ENCODE peak calls at places on chromosome 1, in six cellular contexts. V, Z, S, P, D and T are unnamed samples.

GRCh38 chr1:170075186-170075585 is 691 bp upstream of the KIFAP3 start:
- DNase-seq in V (no peak), Z (peak; percentile 6), S (no peak), P (no peak), D (no peak), T (no peak)

GRCh38 chr1:73331726-73332125 is 866.2 kb downstream of the LRRIQ3 start:
- DNase-seq in V (no peak), Z (no peak), S (no peak), P (no peak), D (no peak), T (no peak)

GRCh38 chr1:232142403-232143314 is 487.3 kb downstream of the SIPA1L2 start:
- DNase-seq in V (no peak), Z (peak; percentile 38), S (peak; percentile 86), P (peak; percentile 94), D (no peak), T (no peak)

GRCh38 chr1:57959727-57960300 is 536.0 kb upstream of the DAB1 start:
- DNase-seq in V (no peak), Z (peak; percentile 15), S (no peak), P (no peak), D (no peak), T (no peak)

GRCh38 chr1:230167419-230167852 is 100.4 kb downstream of the GALNT2 start:
- DNase-seq in V (no peak), Z (no peak), S (peak; percentile 68), P (peak; percentile 45), D (no peak), T (no peak)

GRCh38 chr1:91997607-91998195 is 32.1 kb upstream of the EPHX4 start:
- DNase-seq in V (no peak), Z (no peak), S (peak; percentile 77), P (peak; percentile 64), D (peak; percentile 23), T (no peak)

GRCh38 chr1:151680812-151681211 is 35.8 kb downstream of the CELF3 start:
- DNase-seq in V (no peak), Z (no peak), S (peak; percentile 82), P (peak; percentile 79), D (no peak), T (no peak)

GRCh38 chr1:21669287-21670058 is at the start of gene RAP1GAP:
- DNase-seq in V (no peak), Z (peak; percentile 58), S (no peak), P (no peak), D (no peak), T (no peak)

GRCh38 chr1:96387785-96388184 is 333.8 kb upstream of the PTBP2 start:
- DNase-seq in V (no peak), Z (no peak), S (no peak), P (no peak), D (no peak), T (no peak)

GRCh38 chr1:177172331-177172730 is 1.6 kb downstream of the BRINP2 start:
- DNase-seq in V (no peak), Z (no peak), S (no peak), P (no peak), D (no peak), T (no peak)

GRCh38 chr1:217892750-217893149 is 261.6 kb downstream of the SPATA17 start:
- DNase-seq in V (no peak), Z (no peak), S (no peak), P (no peak), D (no peak), T (no peak)

GRCh38 chr1:34785875-34786470 is 5.0 kb downstream of the GJB3 start:
- DNase-seq in V (no peak), Z (no peak), S (no peak), P (no peak), D (no peak), T (no peak)

GRCh38 chr1:69569983-69570755 is 2.4 kb downstream of the LRRC7 start:
- DNase-seq in V (no peak), Z (peak; percentile 22), S (no peak), P (no peak), D (no peak), T (no peak)

GRCh38 chr1:215911406-215911968 is 344.4 kb downstream of the KCTD3 start:
- DNase-seq in V (no peak), Z (no peak), S (peak; percentile 61), P (peak; percentile 41), D (no peak), T (no peak)

GRCh38 chr1:234216116-234216703 is 157.0 kb upstream of the COA6 start:
- DNase-seq in V (no peak), Z (no peak), S (no peak), P (no peak), D (no peak), T (no peak)

GRCh38 chr1:223717695-223718363 is 5.5 kb downstream of the CAPN2 start:
- DNase-seq in V (no peak), Z (no peak), S (no peak), P (no peak), D (no peak), T (no peak)

GRCh38 chr1:44826375-44827196 is 16.5 kb downstream of the PTCH2 start:
- DNase-seq in V (peak; percentile 75), Z (no peak), S (no peak), P (peak; percentile 79), D (no peak), T (no peak)

GRCh38 chr1:24151175-24151533 is 8.2 kb upstream of the IL22RA1 start:
- DNase-seq in V (no peak), Z (no peak), S (no peak), P (no peak), D (no peak), T (no peak)

GRCh38 chr1:32881291-32881690 is 5.0 kb upstream of the HPCA start:
- DNase-seq in V (no peak), Z (no peak), S (no peak), P (no peak), D (no peak), T (no peak)

GRCh38 chr1:56094168-56094567 is 485.2 kb downstream of the PLPP3 start:
- DNase-seq in V (no peak), Z (no peak), S (no peak), P (peak; percentile 52), D (no peak), T (no peak)

GRCh38 chr1:65423884-65424655 is 3.6 kb downstream of the LEPR start:
- DNase-seq in V (no peak), Z (no peak), S (peak; percentile 83), P (peak; percentile 82), D (no peak), T (no peak)

GRCh38 chr1:117627562-117628165 is 21.8 kb downstream of the TENT5C start:
- DNase-seq in V (no peak), Z (no peak), S (no peak), P (no peak), D (no peak), T (no peak)

GRCh38 chr1:9253706-9254105 is 19.1 kb downstream of the H6PD start:
- DNase-seq in V (no peak), Z (no peak), S (peak; percentile 20), P (peak; percentile 43), D (no peak), T (no peak)

GRCh38 chr1:113684153-113684541 is 75.1 kb downstream of the PHTF1 start:
- DNase-seq in V (peak; percentile 63), Z (no peak), S (peak; percentile 73), P (peak; percentile 70), D (no peak), T (no peak)

GRCh38 chr1:84347547-84348239 is 46.2 kb downstream of the SAMD13 start:
- DNase-seq in V (no peak), Z (no peak), S (peak; percentile 15), P (peak; percentile 4), D (no peak), T (no peak)

GRCh38 chr1:178498896-178499675 is 2.3 kb upstream of the CLEC20A start:
- DNase-seq in V (no peak), Z (no peak), S (no peak), P (no peak), D (no peak), T (no peak)

GRCh38 chr1:5983361-5984103 is 8.7 kb downstream of the NPHP4 start:
- DNase-seq in V (no peak), Z (no peak), S (peak; percentile 61), P (peak; percentile 65), D (no peak), T (no peak)

GRCh38 chr1:235027076-235027861 is 101.4 kb downstream of the TOMM20 start:
- DNase-seq in V (no peak), Z (no peak), S (no peak), P (no peak), D (no peak), T (no peak)

GRCh38 chr1:3351300-3352083 is 103.0 kb upstream of the ARHGEF16 start:
- DNase-seq in V (no peak), Z (no peak), S (no peak), P (no peak), D (no peak), T (no peak)

DNA sequence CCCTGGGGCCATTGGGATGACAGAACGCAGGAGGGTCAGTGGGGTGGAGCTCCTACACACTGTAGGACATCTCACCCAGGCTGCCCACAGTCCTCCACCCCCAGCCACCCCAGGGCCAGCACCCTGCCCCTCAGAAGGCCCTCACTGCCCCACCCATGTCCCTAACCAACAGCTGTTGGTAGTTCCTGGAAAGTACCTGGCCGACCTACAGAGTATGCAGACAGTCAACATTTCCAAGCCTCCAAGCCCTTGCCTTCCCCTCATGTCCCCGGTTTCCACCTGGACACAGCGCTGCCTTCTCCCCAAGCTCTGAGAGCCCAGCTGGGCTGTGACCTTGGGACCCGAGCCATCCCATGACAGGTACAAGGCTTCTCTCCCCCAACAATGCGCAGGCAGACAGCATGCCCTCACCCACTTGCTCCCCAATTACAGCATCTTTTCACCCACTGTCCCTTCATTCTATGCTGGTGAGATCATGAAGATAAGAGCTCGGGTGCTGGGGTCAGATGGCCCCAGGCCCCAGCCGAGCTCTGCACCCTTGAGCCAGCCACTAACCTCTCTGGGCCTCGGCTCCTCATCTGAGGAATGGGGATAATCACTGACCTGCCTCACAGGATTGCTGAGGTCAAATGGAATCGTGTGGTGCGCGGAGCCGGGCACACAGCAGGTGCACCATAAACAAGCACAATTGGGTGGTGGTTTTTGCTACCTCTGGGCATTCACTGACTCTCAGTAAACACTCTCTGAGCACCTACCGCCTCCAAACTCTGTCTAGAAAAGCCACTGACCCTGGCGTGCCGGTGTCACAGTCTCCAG is 11.2 kb downstream of the LAPTM5 start:
- DNase-seq in V (no peak), Z (no peak), S (no peak), P (no peak), D (no peak), T (no peak)
- TF ChIP-seq CTCF in V (no peak), Z (no peak), S (no peak), P (no peak), D (no peak), T (no peak)

GRCh38 chr1:28580706-28581530 is 11.1 kb upstream of the RAB42 start:
- DNase-seq in V (no peak), Z (no peak), S (peak; percentile 53), P (peak; percentile 47), D (peak; percentile 20), T (no peak)
- TF ChIP-seq CTCF in V (no peak), Z (no peak), S (no peak), P (no peak), D (peak; percentile 14), T (no peak)

GRCh38 chr1:19398309-19398760 is 86.2 kb downstream of the SLC66A1 start:
- DNase-seq in V (no peak), Z (no peak), S (peak; percentile 85), P (peak; percentile 92), D (no peak), T (no peak)
- TF ChIP-seq CTCF in V (no peak), Z (no peak), S (peak; percentile 64), P (peak; percentile 67), D (no peak), T (no peak)

DNA sequence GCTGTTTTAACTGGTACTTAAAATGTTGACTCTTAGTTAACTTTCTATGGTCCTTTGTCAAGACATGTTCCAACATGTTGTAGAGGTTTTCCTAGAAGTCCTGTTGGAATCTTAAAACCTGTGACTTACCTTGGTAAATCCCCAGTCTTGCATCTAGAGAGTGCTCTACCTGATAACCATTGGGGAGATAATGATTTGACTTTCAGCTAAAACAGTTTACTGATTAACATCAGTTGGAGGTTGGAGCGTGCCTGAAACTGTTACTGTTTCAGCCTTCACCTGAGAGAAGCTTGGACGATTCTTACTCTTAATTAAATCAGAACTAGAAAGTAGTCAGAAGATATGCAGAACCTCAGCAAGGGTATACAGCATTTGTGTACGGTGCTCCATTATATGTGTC is 8.8 kb downstream of the MDM4 start:
- DNase-seq in V (no peak), Z (no peak), S (no peak), P (no peak), D (no peak), T (no peak)
- TF ChIP-seq CTCF in V (no peak), Z (no peak), S (no peak), P (no peak), D (no peak), T (no peak)